ENCODE peak calls at places on chromosomes 12 and 14, in five cellular contexts. H is HCT116, N is GM12878, Y is H1, G is HepG2. Z is an unnamed sample.

GRCh38 chr14:92653162-92653651 is 95.2 kb downstream of the LGMN start:
- DNase-seq in H (no peak), N (no peak), Y (no peak), G (no peak), Z (no peak)

GRCh38 chr14:60217713-60218112 is 31.3 kb upstream of the PPM1A start:
- DNase-seq in H (no peak), N (no peak), Y (no peak), G (no peak), Z (no peak)

GRCh38 chr12:72790273-72790672 is 518.1 kb downstream of the TRHDE start:
- DNase-seq in H (no peak), N (no peak), Y (no peak), G (no peak), Z (no peak)

GRCh38 chr12:117818400-117818799 is 150.4 kb downstream of the KSR2 start:
- DNase-seq in H (no peak), N (no peak), Y (no peak), G (no peak), Z (no peak)

GRCh38 chr14:22737052-22737451 is 29.4 kb upstream of the OXA1L start:
- DNase-seq in H (no peak), N (no peak), Y (no peak), G (no peak), Z (no peak)

GRCh38 chr14:91890291-91890749 is 23.0 kb upstream of the TC2N start:
- DNase-seq in H (no peak), N (no peak), Y (no peak), G (no peak), Z (no peak)

GRCh38 chr12:44525806-44526654 is 350.1 kb downstream of the NELL2 start:
- DNase-seq in H (no peak), N (no peak), Y (no peak), G (peak), Z (no peak)

GRCh38 chr12:7959278-7960063 is 23.5 kb upstream of the SLC2A3 start:
- DNase-seq in H (no peak), N (peak), Y (no peak), G (peak), Z (peak)

GRCh38 chr14:89508863-89509262 is 91.8 kb upstream of the FOXN3 start:
- DNase-seq in H (no peak), N (no peak), Y (no peak), G (no peak), Z (no peak)

GRCh38 chr14:55780156-55780946 is 200.3 kb downstream of the KTN1 start:
- DNase-seq in H (no peak), N (no peak), Y (no peak), G (no peak), Z (no peak)

GRCh38 chr12:104180389-104180788 is 35.2 kb upstream of the TXNRD1 start:
- DNase-seq in H (no peak), N (no peak), Y (no peak), G (no peak), Z (no peak)

GRCh38 chr12:25058012-25058411 is 109.1 kb upstream of the BCAT1 start:
- DNase-seq in H (no peak), N (no peak), Y (no peak), G (no peak), Z (no peak)

GRCh38 chr12:53744130-53744441 is 7.7 kb downstream of the CISTR start:
- DNase-seq in H (no peak), N (no peak), Y (no peak), G (no peak), Z (no peak)

GRCh38 chr12:53743277-53744129 is 8.3 kb downstream of the CISTR start:
- DNase-seq in H (no peak), N (no peak), Y (peak), G (peak), Z (peak)

GRCh38 chr12:53748072-53748840 is 3.5 kb downstream of the CISTR start:
- DNase-seq in H (no peak), N (no peak), Y (peak), G (no peak), Z (no peak)

GRCh38 chr12:53744730-53745129 is 7.0 kb downstream of the CISTR start:
- DNase-seq in H (no peak), N (no peak), Y (no peak), G (no peak), Z (no peak)

DNA sequence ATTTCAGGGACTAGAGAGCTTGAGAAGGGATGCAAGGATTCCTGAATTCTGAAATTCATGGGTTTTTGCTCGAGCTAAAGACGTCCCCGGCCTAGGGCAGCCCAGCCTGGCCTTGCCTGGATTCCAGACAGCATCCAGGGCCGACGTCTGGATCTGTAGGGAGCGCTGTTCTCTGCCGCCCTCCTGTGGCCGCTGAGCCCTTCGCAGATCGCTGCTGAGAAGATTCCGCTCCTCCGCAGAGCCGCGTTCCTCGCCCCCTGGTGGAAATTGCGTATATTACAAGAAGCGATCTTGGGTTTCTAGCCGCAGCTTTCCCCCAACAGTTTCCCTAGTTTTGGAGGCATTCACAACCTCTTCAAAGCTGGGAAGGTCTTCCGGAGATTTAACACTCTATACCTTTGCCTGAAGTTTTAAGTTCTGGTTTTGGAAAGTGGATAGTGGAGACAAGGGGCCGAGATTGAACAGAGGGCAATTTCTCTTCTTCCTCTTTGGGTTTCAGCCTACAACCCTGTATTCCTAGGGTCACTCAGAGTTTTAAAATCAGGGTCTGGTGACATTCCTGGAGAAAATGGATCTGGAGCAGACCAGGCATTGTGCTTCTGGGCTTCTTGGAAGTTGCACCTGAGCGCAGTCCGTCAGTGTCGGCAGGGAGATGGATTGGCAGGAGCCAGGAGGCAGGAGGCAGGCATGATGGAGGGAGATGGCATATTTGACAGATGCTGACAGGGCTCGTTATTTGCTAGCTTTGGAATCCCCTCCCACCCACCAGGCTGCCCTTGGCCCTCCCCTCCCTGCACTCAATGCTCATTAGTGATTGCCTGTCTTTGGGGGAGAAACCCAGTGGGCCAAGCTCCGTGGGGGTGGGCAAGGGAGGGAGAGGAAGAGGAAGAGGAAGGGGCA is 4.9 kb downstream of the CISTR start:
- DNase-seq in H (peak), N (peak), Y (peak), G (peak), Z (peak)
- TF ChIP-seq EZH2 in H (no peak), N (no peak), Y (no peak), G (peak), Z (no peak)

GRCh38 chr12:130850418-130851021 is 11.5 kb upstream of the STX2 start:
- DNase-seq in H (no peak), N (no peak), Y (no peak), G (no peak), Z (no peak)

GRCh38 chr12:130846386-130846785 is 7.3 kb upstream of the STX2 start:
- DNase-seq in H (no peak), N (no peak), Y (no peak), G (no peak), Z (no peak)

GRCh38 chr12:130849561-130850417 is 10.7 kb upstream of the STX2 start:
- DNase-seq in H (no peak), N (no peak), Y (no peak), G (peak), Z (no peak)

DNA sequence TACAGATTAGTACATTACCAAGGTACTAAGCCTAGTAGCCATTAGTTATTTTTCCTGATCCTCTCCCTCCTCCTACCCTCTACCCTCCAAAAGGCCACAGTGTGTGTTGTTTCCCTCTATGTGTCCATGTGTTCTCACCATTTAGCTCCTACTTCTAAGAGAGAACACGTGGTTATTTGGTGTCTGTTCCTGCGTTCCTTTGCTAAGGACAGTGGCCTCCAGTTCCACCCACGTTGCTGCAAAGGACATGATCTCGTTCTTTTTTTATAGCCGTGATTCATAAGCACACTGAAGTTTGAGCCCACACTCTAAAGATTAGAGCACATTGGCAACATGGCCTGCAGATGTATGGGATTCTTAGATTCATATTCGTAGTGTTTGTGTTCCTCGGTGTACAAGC is 8.0 kb upstream of the STX2 start:
- DNase-seq in H (no peak), N (no peak), Y (no peak), G (no peak), Z (no peak)
- TF ChIP-seq SRF in H (no peak), N (no peak), Y (no peak), G (no peak), Z (no peak)

GRCh38 chr12:94148841-94149780 is 734 bp downstream of the PLXNC1 start:
- DNase-seq in H (no peak), N (no peak), Y (peak), G (no peak), Z (no peak)

GRCh38 chr12:94151577-94151976 is 3.2 kb downstream of the PLXNC1 start:
- DNase-seq in H (no peak), N (no peak), Y (no peak), G (peak), Z (no peak)

GRCh38 chr12:94147991-94148840 is at the start of gene PLXNC1:
- DNase-seq in H (no peak), N (no peak), Y (peak), G (no peak), Z (no peak)

GRCh38 chr12:94150483-94151225 is 2.3 kb downstream of the PLXNC1 start:
- DNase-seq in H (no peak), N (no peak), Y (no peak), G (no peak), Z (no peak)

DNA sequence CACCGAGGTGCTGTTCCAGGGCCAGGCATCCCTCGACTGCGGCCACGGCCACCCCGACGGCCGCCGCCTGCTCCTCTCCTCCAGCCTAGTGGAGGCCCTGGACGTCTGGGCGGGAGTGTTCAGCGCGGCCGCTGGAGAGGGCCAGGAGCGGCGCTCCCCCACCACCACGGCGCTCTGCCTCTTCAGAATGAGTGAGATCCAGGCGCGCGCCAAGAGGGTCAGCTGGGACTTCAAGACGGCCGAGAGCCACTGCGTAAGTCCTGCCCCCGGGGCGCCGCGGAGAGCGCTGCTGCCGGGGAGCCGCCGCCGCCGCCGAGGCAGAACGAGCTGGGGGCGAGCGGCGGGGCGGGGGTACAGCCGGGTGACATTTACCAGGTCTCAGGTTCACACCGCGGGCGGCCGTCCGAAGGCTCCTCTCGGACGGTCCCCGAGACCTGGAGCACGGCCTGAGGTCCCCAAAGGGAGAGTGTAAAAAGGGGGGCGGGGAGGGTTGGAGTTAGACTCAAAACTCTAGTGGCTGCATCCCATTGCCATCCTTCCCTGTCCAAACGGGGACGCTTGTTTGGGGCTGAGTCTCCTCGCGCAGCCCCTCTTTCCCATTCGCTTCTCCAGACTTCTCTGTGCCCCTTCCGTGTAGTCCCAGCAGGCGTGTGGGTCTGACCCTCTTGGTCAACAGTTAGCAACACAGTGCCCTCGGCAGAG is 1.6 kb downstream of the PLXNC1 start:
- DNase-seq in H (no peak), N (no peak), Y (peak), G (no peak), Z (no peak)
- TF ChIP-seq EZH2 in H (no peak), N (no peak), Y (peak), G (no peak), Z (no peak)

GRCh38 chr14:51398898-51399297 is 158.9 kb downstream of the TMX1 start:
- DNase-seq in H (no peak), N (no peak), Y (no peak), G (no peak), Z (no peak)
- TF ChIP-seq SRF in H (no peak), N (no peak), Y (no peak), G (no peak), Z (no peak)

GRCh38 chr12:130258863-130259262 is 78.8 kb upstream of the PIWIL1 start:
- DNase-seq in H (no peak), N (no peak), Y (no peak), G (no peak), Z (no peak)
- TF ChIP-seq EZH2 in H (no peak), N (no peak), Y (no peak), G (no peak), Z (no peak)

GRCh38 chr12:97501422-97501821 is 38.8 kb downstream of the RMST start:
- DNase-seq in H (no peak), N (no peak), Y (no peak), G (no peak), Z (no peak)
- TF ChIP-seq SRF in H (no peak), N (no peak), Y (no peak), G (no peak), Z (no peak)

GRCh38 chr12:6923003-6923732 is 4.6 kb upstream of the ATN1 start:
- DNase-seq in H (no peak), N (no peak), Y (no peak), G (no peak), Z (no peak)
- TF ChIP-seq EZH2 in H (no peak), N (no peak), Y (no peak), G (no peak), Z (no peak)

DNA sequence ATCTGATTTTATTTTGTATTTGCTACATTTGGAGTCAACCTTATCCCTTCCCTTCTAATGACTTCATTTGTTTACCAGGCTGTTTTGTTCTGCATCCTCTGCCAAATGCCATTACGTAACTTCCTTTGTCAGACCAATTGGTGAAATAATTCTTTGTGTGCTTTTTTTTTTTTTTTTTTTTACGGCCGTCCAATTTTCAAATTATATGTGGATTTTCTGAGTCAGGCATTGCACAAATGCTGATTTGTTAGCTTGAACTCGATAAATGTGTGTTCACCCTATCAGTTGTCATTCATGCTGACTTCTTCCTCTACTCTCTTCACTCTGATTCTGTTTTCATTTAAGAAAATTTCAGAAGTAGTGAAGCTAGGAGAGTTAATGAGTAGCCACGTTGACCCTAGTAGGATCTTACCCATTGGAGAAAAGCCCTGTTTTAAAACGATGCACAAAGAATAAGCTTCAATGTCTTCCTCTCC is 386.2 kb downstream of the DIO2 start:
- DNase-seq in H (no peak), N (no peak), Y (no peak), G (no peak), Z (no peak)
- TF ChIP-seq SRF in H (no peak), N (no peak), Y (no peak), G (no peak), Z (no peak)

GRCh38 chr14:53954551-53955233 is 1.9 kb downstream of the BMP4 start:
- DNase-seq in H (no peak), N (no peak), Y (peak), G (no peak), Z (no peak)
- TF ChIP-seq EZH2 in H (no peak), N (no peak), Y (peak), G (no peak), Z (no peak)

GRCh38 chr12:109951136-109951535 is 45.0 kb downstream of the GIT2 start:
- DNase-seq in H (peak), N (no peak), Y (no peak), G (no peak), Z (no peak)
- TF ChIP-seq SRF in H (no peak), N (no peak), Y (no peak), G (no peak), Z (no peak)

Z was measured in K562.